ENCODE peak calls at places on chromosomes 4 and X, in seven cellular contexts. I, Q, X, M, D, L and E are unnamed samples.

GRCh38 chr4:156771171-156771837 is 200.3 kb downstream of the PDGFC start:
- ATAC-seq in I (peak), Q (no peak), X (peak), M (peak), D (peak), L (peak), E (no peak)

GRCh38 chr4:72112514-72113156 is 80.8 kb downstream of the NPFFR2 start:
- ATAC-seq in I (no peak), Q (peak), X (peak), M (no peak), D (no peak), L (no peak), E (no peak)

GRCh38 chr4:20528508-20528907 is 171.8 kb upstream of the PACRGL start:
- ATAC-seq in I (no peak), Q (no peak), X (no peak), M (peak), D (no peak), L (no peak), E (no peak)

GRCh38 chrX:55342533-55343501 is 78.1 kb upstream of the PAGE3 start:
- ATAC-seq in I (no peak), Q (peak), X (peak), M (no peak), D (peak), L (no peak), E (no peak)

GRCh38 chrX:46626566-46626965 is 53.0 kb downstream of the CHST7 start:
- ATAC-seq in I (no peak), Q (peak), X (no peak), M (no peak), D (no peak), L (no peak), E (no peak)

GRCh38 chr4:14841801-14842748 is 160.2 kb upstream of the CPEB2 start:
- ATAC-seq in I (peak), Q (no peak), X (peak), M (no peak), D (peak), L (peak), E (no peak)

GRCh38 chr4:27048350-27049100 is 187.9 kb downstream of the STIM2 start:
- ATAC-seq in I (no peak), Q (no peak), X (peak), M (peak), D (peak), L (no peak), E (no peak)

GRCh38 chrX:17655232-17656034 is 81.9 kb upstream of the SCML1 start:
- ATAC-seq in I (no peak), Q (peak), X (peak), M (peak), D (peak), L (peak), E (peak)

GRCh38 chrX:12844319-12844718 is 22.6 kb upstream of the TLR7 start:
- ATAC-seq in I (no peak), Q (peak), X (no peak), M (no peak), D (no peak), L (no peak), E (no peak)

GRCh38 chr4:79492148-79492547 is 84.1 kb upstream of the GK2 start:
- ATAC-seq in I (no peak), Q (no peak), X (no peak), M (no peak), D (peak), L (peak), E (no peak)

GRCh38 chrX:3638280-3638873 is 75.1 kb downstream of the PRKX start:
- ATAC-seq in I (no peak), Q (no peak), X (peak), M (peak), D (no peak), L (peak), E (no peak)